ENCODE peak calls at places on chromosomes 16 and 17, in seven cellular contexts. One of them, this sample, is unnamed.

GRCh38 chr16:57352636-57353047 is 5.9 kb upstream of the CCL22 start:
- DNase-seq in CD8-positive, alpha-beta T cell: no peak
- DNase-seq in HAP-1: no peak
- DNase-seq in neural crest cell: no peak
- DNase-seq in activated effector memory CD4-positive, alpha-beta T cell treated with Interleukin-2 at 50 U/mL for 16 hours: no peak
- DNase-seq in upper lobe of right lung: no peak
- DNase-seq in T-cell: no peak
- DNase-seq in this sample: no peak

GRCh38 chr16:51084074-51084928 is 66.8 kb downstream of the SALL1 start:
- DNase-seq in neural crest cell: no peak
- DNase-seq in upper lobe of right lung: no peak
- DNase-seq in HAP-1: no peak
- DNase-seq in T-cell: no peak
- DNase-seq in CD8-positive, alpha-beta T cell: no peak
- DNase-seq in activated effector memory CD4-positive, alpha-beta T cell treated with Interleukin-2 at 50 U/mL for 16 hours: no peak
- DNase-seq in this sample: no peak

GRCh38 chr16:5916711-5917191 is 819.2 kb upstream of the EEF2KMT start:
- DNase-seq in neural crest cell: no peak
- DNase-seq in activated effector memory CD4-positive, alpha-beta T cell treated with Interleukin-2 at 50 U/mL for 16 hours: no peak
- DNase-seq in HAP-1: no peak
- DNase-seq in CD8-positive, alpha-beta T cell: no peak
- DNase-seq in upper lobe of right lung: no peak
- DNase-seq in T-cell: no peak
- DNase-seq in this sample: peak

GRCh38 chr17:28716740-28717577 is 709 bp downstream of the RAB34 start:
- DNase-seq in T-cell: no peak
- DNase-seq in HAP-1: no peak
- DNase-seq in neural crest cell: peak
- DNase-seq in CD8-positive, alpha-beta T cell: no peak
- DNase-seq in upper lobe of right lung: peak
- DNase-seq in activated effector memory CD4-positive, alpha-beta T cell treated with Interleukin-2 at 50 U/mL for 16 hours: no peak
- DNase-seq in this sample: peak

GRCh38 chr17:82905130-82905529 is 65.3 kb upstream of the ZNF750 start:
- DNase-seq in HAP-1: no peak
- DNase-seq in neural crest cell: no peak
- DNase-seq in CD8-positive, alpha-beta T cell: no peak
- DNase-seq in upper lobe of right lung: no peak
- DNase-seq in T-cell: no peak
- DNase-seq in activated effector memory CD4-positive, alpha-beta T cell treated with Interleukin-2 at 50 U/mL for 16 hours: no peak
- DNase-seq in this sample: no peak

GRCh38 chr16:53672461-53672860 is 31.2 kb downstream of the RPGRIP1L start:
- DNase-seq in CD8-positive, alpha-beta T cell: no peak
- DNase-seq in upper lobe of right lung: no peak
- DNase-seq in neural crest cell: no peak
- DNase-seq in HAP-1: peak
- DNase-seq in T-cell: no peak
- DNase-seq in activated effector memory CD4-positive, alpha-beta T cell treated with Interleukin-2 at 50 U/mL for 16 hours: no peak
- DNase-seq in this sample: no peak

GRCh38 chr17:774320-774584 is 7.8 kb downstream of the GLOD4 start:
- DNase-seq in neural crest cell: no peak
- DNase-seq in activated effector memory CD4-positive, alpha-beta T cell treated with Interleukin-2 at 50 U/mL for 16 hours: no peak
- DNase-seq in T-cell: no peak
- DNase-seq in CD8-positive, alpha-beta T cell: no peak
- DNase-seq in upper lobe of right lung: no peak
- DNase-seq in HAP-1: no peak
- DNase-seq in this sample: no peak

GRCh38 chr17:62703776-62704380 is 76.4 kb downstream of the MRC2 start:
- DNase-seq in activated effector memory CD4-positive, alpha-beta T cell treated with Interleukin-2 at 50 U/mL for 16 hours: peak
- DNase-seq in T-cell: peak
- DNase-seq in upper lobe of right lung: peak
- DNase-seq in neural crest cell: peak
- DNase-seq in HAP-1: peak
- DNase-seq in CD8-positive, alpha-beta T cell: peak
- DNase-seq in this sample: peak

GRCh38 chr17:57662644-57663308 is 82.3 kb downstream of the CCDC182 start:
- DNase-seq in neural crest cell: peak
- DNase-seq in upper lobe of right lung: peak
- DNase-seq in activated effector memory CD4-positive, alpha-beta T cell treated with Interleukin-2 at 50 U/mL for 16 hours: peak
- DNase-seq in HAP-1: no peak
- DNase-seq in CD8-positive, alpha-beta T cell: no peak
- DNase-seq in T-cell: no peak
- DNase-seq in this sample: peak

GRCh38 chr16:48635199-48635718 is 25.3 kb upstream of the N4BP1 start:
- DNase-seq in neural crest cell: no peak
- DNase-seq in HAP-1: no peak
- DNase-seq in T-cell: no peak
- DNase-seq in activated effector memory CD4-positive, alpha-beta T cell treated with Interleukin-2 at 50 U/mL for 16 hours: no peak
- DNase-seq in CD8-positive, alpha-beta T cell: no peak
- DNase-seq in upper lobe of right lung: peak
- DNase-seq in this sample: no peak

GRCh38 chr16:1351582-1352362 is at the start of the genes GNPTG and TSR3:
- DNase-seq in CD8-positive, alpha-beta T cell: peak
- DNase-seq in neural crest cell: peak
- DNase-seq in activated effector memory CD4-positive, alpha-beta T cell treated with Interleukin-2 at 50 U/mL for 16 hours: peak
- DNase-seq in HAP-1: peak
- DNase-seq in upper lobe of right lung: peak
- DNase-seq in T-cell: peak
- DNase-seq in this sample: peak

GRCh38 chr16:66399930-66400329 is 27.2 kb upstream of the BEAN1 start:
- DNase-seq in upper lobe of right lung: no peak
- DNase-seq in T-cell: no peak
- DNase-seq in activated effector memory CD4-positive, alpha-beta T cell treated with Interleukin-2 at 50 U/mL for 16 hours: no peak
- DNase-seq in CD8-positive, alpha-beta T cell: no peak
- DNase-seq in neural crest cell: no peak
- DNase-seq in HAP-1: peak
- DNase-seq in this sample: no peak